ENCODE peak calls at places on chromosome 9, in six cellular contexts. T is hepatocyte, A is A673, Q is foreskin fibroblast, D is HCT116, U is AG09309. R is an unnamed sample.

GRCh38 chr9:76873056-76873792 is 32.7 kb downstream of the PRUNE2 start:
- DNase-seq in T (no peak), A (peak; percentile 91), Q (peak; percentile 57), D (no peak), U (no peak), R (peak; percentile 36)

GRCh38 chr9:84711936-84712335 is 42.4 kb downstream of the NTRK2 start:
- DNase-seq in T (no peak), A (no peak), Q (peak; percentile 12), D (no peak), U (peak; percentile 2), R (peak; percentile 81)

GRCh38 chr9:112224401-112225289 is 49.5 kb upstream of the SUSD1 start:
- DNase-seq in T (no peak), A (no peak), Q (peak; percentile 65), D (no peak), U (peak; percentile 34), R (peak; percentile 51)

GRCh38 chr9:76717611-76718010 is 46.6 kb upstream of the PCA3 start:
- DNase-seq in T (no peak), A (no peak), Q (peak; percentile 13), D (no peak), U (no peak), R (no peak)

GRCh38 chr9:113345693-113346092 is 3.6 kb upstream of the BSPRY start:
- DNase-seq in T (no peak), A (no peak), Q (no peak), D (no peak), U (no peak), R (no peak)

GRCh38 chr9:89435315-89435823 is 62.5 kb downstream of the SEMA4D start:
- DNase-seq in T (peak; percentile 86), A (no peak), Q (no peak), D (peak; percentile 43), U (no peak), R (no peak)

GRCh38 chr9:97737429-97737828 is 40.3 kb upstream of the XPA start:
- DNase-seq in T (no peak), A (peak; percentile 31), Q (no peak), D (peak; percentile 15), U (no peak), R (no peak)

GRCh38 chr9:131500377-131500776 is 2.3 kb upstream of the POMT1 start:
- DNase-seq in T (no peak), A (no peak), Q (no peak), D (no peak), U (no peak), R (no peak)

GRCh38 chr9:37818849-37819248 is 18.3 kb downstream of the DCAF10 start:
- DNase-seq in T (no peak), A (no peak), Q (no peak), D (no peak), U (no peak), R (no peak)

GRCh38 chr9:127423934-127424668 is at the start of gene ZNF79:
- DNase-seq in T (peak; percentile 96), A (peak; percentile 92), Q (peak; percentile 91), D (peak; percentile 88), U (peak; percentile 57), R (peak; percentile 95)

GRCh38 chr9:127421057-127421456 is 3.1 kb upstream of the ZNF79 start:
- DNase-seq in T (no peak), A (no peak), Q (no peak), D (no peak), U (no peak), R (no peak)

GRCh38 chr9:127422133-127422782 is 1.9 kb upstream of the ZNF79 start:
- DNase-seq in T (no peak), A (no peak), Q (no peak), D (no peak), U (no peak), R (no peak)

GRCh38 chr9:127423591-127423933 is 620 bp upstream of the ZNF79 start:
- DNase-seq in T (no peak), A (no peak), Q (no peak), D (no peak), U (no peak), R (no peak)

DNA sequence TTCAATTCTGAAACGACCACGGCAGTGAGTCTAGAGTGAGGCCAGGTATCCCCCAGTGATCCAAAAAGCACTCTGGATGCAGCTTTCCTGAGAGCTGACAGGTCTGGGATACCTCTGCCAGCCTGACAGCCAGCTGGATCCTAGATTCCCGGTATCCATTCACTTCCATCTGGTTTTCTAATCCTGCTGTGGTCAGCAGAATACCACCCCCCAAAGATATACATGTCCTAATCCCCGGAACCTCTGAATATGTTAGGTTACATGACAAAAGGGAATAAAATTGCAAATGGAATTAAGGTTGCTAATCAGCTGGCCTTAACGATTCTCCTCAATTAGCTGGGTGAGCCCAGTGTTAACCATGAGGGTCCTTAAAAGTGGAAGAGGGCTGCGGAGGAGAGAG is 1.4 kb upstream of the ZNF79 start:
- DNase-seq in T (no peak), A (no peak), Q (no peak), D (no peak), U (no peak), R (no peak)
- H3K4me3 ChIP-seq in T (peak overlapping the region; percentile 50), A (peak overlapping the region; percentile 90), Q (peak overlapping the region; percentile 97), D (peak overlapping the region; percentile 99), U (peak overlapping the region; percentile 96), R (peak overlapping the region; percentile 97)

GRCh38 chr9:100489836-100490235 is 16.9 kb downstream of the TMEFF1 start:
- DNase-seq in T (no peak), A (no peak), Q (no peak), D (no peak), U (no peak), R (no peak)

GRCh38 chr9:100485196-100485595 is 12.2 kb downstream of the TMEFF1 start:
- DNase-seq in T (no peak), A (no peak), Q (no peak), D (no peak), U (no peak), R (no peak)

GRCh38 chr9:100488171-100488570 is 15.2 kb downstream of the TMEFF1 start:
- DNase-seq in T (no peak), A (no peak), Q (no peak), D (no peak), U (no peak), R (no peak)

GRCh38 chr9:100486479-100487176 is 13.7 kb downstream of the TMEFF1 start:
- DNase-seq in T (no peak), A (no peak), Q (no peak), D (no peak), U (no peak), R (no peak)
- TF ChIP-seq CTCF in T (no peak), A (no peak), Q (no peak), D (no peak), U (no peak), R (no peak)

GRCh38 chr9:87963770-87964169 is 10.6 kb downstream of the CDK20 start:
- DNase-seq in T (no peak), A (no peak), Q (no peak), D (no peak), U (no peak), R (no peak)
- H3K4me3 ChIP-seq in T (no peak overlapping the region), A (no peak overlapping the region), Q (no peak overlapping the region), D (no peak overlapping the region), U (no peak overlapping the region), R (no peak overlapping the region)

GRCh38 chr9:5899292-5899691 is 8.6 kb downstream of the MLANA start:
- DNase-seq in T (no peak), A (peak; percentile 42), Q (no peak), D (no peak), U (no peak), R (no peak)
- TF ChIP-seq CTCF in T (peak; percentile 9), A (peak; percentile 52), Q (no peak), D (peak; percentile 33), U (no peak), R (no peak)

GRCh38 chr9:86119457-86119856 is 20.1 kb upstream of the GOLM1 start:
- DNase-seq in T (no peak), A (no peak), Q (no peak), D (no peak), U (no peak), R (no peak)

GRCh38 chr9:86112057-86112456 is 12.7 kb upstream of the GOLM1 start:
- DNase-seq in T (no peak), A (no peak), Q (no peak), D (no peak), U (no peak), R (no peak)

GRCh38 chr9:86116425-86116824 is 17.1 kb upstream of the GOLM1 start:
- DNase-seq in T (no peak), A (no peak), Q (no peak), D (no peak), U (no peak), R (no peak)

DNA sequence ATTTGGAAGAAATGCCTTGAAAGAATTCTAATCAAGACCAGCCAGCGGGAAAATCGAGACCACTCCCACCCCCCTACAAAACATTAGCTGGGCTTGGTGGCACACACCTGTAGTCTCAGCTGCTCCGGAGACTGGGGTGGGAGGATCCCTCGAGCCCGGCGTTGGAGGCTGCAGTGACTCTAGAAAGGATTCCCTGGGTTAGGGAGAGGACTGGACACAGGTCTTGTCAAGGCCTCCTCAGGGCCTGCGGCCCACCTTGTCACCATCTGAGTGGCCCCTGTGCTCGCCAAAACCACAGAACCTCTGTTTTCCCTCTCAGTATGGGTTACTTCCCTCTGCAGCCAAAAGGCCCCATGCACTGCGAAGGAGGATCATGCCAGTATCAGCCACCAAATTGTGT is 16.5 kb upstream of the GOLM1 start:
- DNase-seq in T (no peak), A (no peak), Q (no peak), D (no peak), U (no peak), R (no peak)
- H3K4me3 ChIP-seq in T (no peak overlapping the region), A (no peak overlapping the region), Q (no peak overlapping the region), D (no peak overlapping the region), U (no peak overlapping the region), R (no peak overlapping the region)

R was measured in astrocyte of the spinal cord.